ENCODE peak calls at places on chromosomes 1 and 21, in eight cellular contexts. G is SK-N-SH, A is progenitor cell of endocrine pancreas, L is hepatocyte, X is heart left ventricle, Y is ovary, N is WTC11, O is A549. H is an unnamed sample.

GRCh38 chr1:110535985-110536384 is 17.0 kb upstream of the KCNA10 start:
- DNase-seq in X (no peak), N (no peak), A (no peak), Y (no peak), O (no peak), G (no peak), L (no peak), H (no peak)

GRCh38 chr21:26964379-26964778 is 2.5 kb downstream of the ADAMTS5 start:
- DNase-seq in L (no peak), X (peak), N (peak), O (no peak), A (no peak), Y (peak), G (no peak), H (no peak)

GRCh38 chr1:86218859-86219258 is 62.3 kb upstream of the COL24A1 start:
- DNase-seq in Y (no peak), X (no peak), N (no peak), O (no peak), L (no peak), A (no peak), G (no peak), H (no peak)

GRCh38 chr1:219713981-219714381 is 101.1 kb upstream of the ZC3H11B start:
- DNase-seq in G (no peak), N (no peak), Y (no peak), L (no peak), O (no peak), A (no peak), X (no peak), H (no peak)

GRCh38 chr1:201363455-201363854 is 14.0 kb downstream of the TNNT2 start:
- DNase-seq in X (peak), O (no peak), G (no peak), A (no peak), Y (no peak), N (no peak), L (no peak), H (no peak)

GRCh38 chr1:18575620-18576019 is 55.0 kb upstream of the PAX7 start:
- DNase-seq in A (peak), X (peak), N (peak), Y (peak), L (peak), O (no peak), G (peak), H (peak)

GRCh38 chr1:26570287-26570686 is 40.7 kb downstream of the RPS6KA1 start:
- DNase-seq in Y (no peak), A (no peak), N (no peak), O (no peak), X (no peak), G (no peak), L (no peak), H (no peak)

GRCh38 chr1:205301220-205301821 is 20.2 kb downstream of the NUAK2 start:
- DNase-seq in G (no peak), X (no peak), Y (peak), A (peak), N (peak), O (peak), L (peak), H (peak)

GRCh38 chr1:230561570-230561969 is 80.7 kb upstream of the COG2 start:
- DNase-seq in G (no peak), A (no peak), Y (no peak), L (no peak), O (no peak), N (no peak), X (no peak), H (no peak)

GRCh38 chr1:207891148-207891547 is 19.8 kb downstream of the CD34 start:
- DNase-seq in X (no peak), Y (no peak), G (no peak), L (no peak), O (no peak), A (no peak), N (no peak), H (no peak)

GRCh38 chr1:157377216-157377821 is 175.0 kb downstream of the FCRL5 start:
- DNase-seq in A (peak), Y (no peak), N (peak), X (no peak), G (peak), O (peak), L (peak), H (peak)

GRCh38 chr1:44084998-44085675 is 33.5 kb upstream of the KLF17 start:
- DNase-seq in Y (no peak), L (no peak), N (no peak), X (no peak), O (peak), G (no peak), A (no peak), H (peak)

GRCh38 chr1:36557041-36558000 is 74.6 kb upstream of the CSF3R start:
- DNase-seq in Y (no peak), G (no peak), X (no peak), O (no peak), N (no peak), L (no peak), A (no peak), H (no peak)

GRCh38 chr1:83834621-83835264 is 164.2 kb downstream of the TTLL7 start:
- DNase-seq in L (no peak), N (no peak), Y (no peak), G (no peak), O (no peak), X (no peak), A (no peak), H (no peak)

DNA sequence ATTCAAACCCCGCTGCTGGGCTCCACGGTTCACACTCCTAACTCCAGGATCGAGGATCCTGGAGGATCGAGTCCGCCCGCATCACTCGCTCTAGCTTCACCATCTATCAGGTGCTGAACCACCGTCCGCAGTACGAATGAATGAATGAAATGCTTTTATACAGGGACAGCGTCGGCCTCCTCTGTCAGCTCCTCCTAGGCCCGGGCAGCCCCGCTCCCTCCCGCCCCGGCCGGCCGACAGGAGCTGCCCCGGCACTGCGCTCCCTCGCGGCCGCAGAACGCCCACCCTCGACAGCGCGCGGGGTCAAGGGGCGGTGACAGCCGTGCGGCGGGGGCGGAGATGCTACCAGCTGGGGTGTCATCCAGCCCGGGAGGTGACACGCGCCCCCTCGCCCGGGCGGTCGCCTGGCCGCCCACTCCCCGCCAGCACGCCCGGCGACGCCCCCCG is 520 bp downstream of the ZBTB17 start:
- DNase-seq in G (peak), Y (no peak), O (peak), L (peak), A (peak), X (peak), N (peak), H (peak)
- TF ChIP-seq CTCF in G (peak), Y (no peak), O (peak), L (peak), A (peak), X (no peak), N (no peak), H (no peak)

GRCh38 chr1:246687002-246687401 is 37.2 kb upstream of the SCCPDH start:
- DNase-seq in X (no peak), G (no peak), A (no peak), Y (no peak), L (no peak), O (no peak), N (peak), H (no peak)
- TF ChIP-seq CTCF in X (no peak), G (no peak), A (peak), Y (no peak), L (no peak), O (no peak), N (no peak), H (no peak)

DNA sequence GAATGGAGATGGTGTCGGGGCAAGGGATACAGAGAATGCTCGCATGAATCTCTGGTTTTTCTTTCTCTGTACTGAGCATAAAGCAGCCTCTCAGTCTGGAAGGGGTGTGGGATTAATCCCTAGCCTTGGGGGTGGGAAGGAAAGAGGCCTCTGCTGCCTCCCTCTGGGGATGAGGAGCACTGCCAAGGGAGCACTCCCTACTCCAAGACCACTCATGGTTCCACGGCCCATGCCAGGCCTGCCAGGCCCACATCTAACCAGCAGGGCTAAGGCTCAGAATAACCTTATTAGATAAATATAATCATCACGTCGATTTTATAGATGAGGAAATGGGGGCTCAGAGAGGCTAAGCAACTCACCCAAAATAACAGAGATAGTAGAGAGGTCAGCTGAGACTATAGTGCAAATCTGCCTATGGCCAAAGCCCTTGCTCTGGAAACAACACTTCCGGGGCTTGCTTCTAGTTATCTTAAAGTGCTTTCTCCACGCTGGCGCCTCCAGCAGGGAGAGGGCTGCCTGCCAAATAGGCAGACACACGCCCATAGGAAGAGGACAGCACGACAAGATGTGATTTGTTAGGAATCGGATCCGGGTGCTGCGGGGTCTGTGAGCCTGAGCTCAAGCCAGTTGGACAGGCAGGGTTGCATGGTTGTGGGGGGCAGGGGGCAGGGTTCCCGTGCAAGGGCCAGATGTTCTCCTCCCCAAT is 522 bp downstream of the TEX35 start:
- DNase-seq in Y (no peak), X (peak), L (no peak), N (peak), O (no peak), A (no peak), G (no peak), H (no peak)
- TF ChIP-seq CTCF in Y (no peak), X (peak), L (no peak), N (no peak), O (no peak), A (no peak), G (peak), H (no peak)

GRCh38 chr21:28193189-28193588 is 799.5 kb downstream of the LTN1 start:
- DNase-seq in A (no peak), L (no peak), O (no peak), G (no peak), Y (no peak), N (peak), X (no peak), H (no peak)
- TF ChIP-seq CTCF in A (no peak), L (no peak), O (no peak), G (no peak), Y (no peak), N (no peak), X (no peak), H (no peak)

GRCh38 chr1:42924249-42925131 is 34.2 kb downstream of the SLC2A1 start:
- DNase-seq in A (peak), O (peak), X (peak), L (peak), Y (peak), G (peak), N (peak), H (peak)
- TF ChIP-seq CTCF in A (peak), O (no peak), X (peak), L (peak), Y (no peak), G (peak), N (no peak), H (no peak)

GRCh38 chr1:23177438-23178380 is 9.1 kb upstream of the LUZP1 start:
- DNase-seq in L (peak), O (peak), A (peak), X (peak), N (peak), Y (peak), G (peak), H (peak)
- TF ChIP-seq CTCF in L (peak), O (no peak), A (peak), X (peak), N (no peak), Y (peak), G (no peak), H (no peak)

GRCh38 chr1:94612081-94612480 is 70.5 kb upstream of the F3 start:
- DNase-seq in X (no peak), L (peak), O (no peak), G (no peak), Y (no peak), A (no peak), N (no peak), H (no peak)

GRCh38 chr1:94612555-94613204 is 71.1 kb upstream of the F3 start:
- DNase-seq in O (no peak), Y (no peak), G (no peak), N (no peak), L (no peak), X (no peak), A (no peak), H (no peak)

GRCh38 chr1:94614980-94615379 is 73.4 kb upstream of the F3 start:
- DNase-seq in N (no peak), Y (no peak), X (no peak), A (no peak), G (no peak), L (no peak), O (no peak), H (no peak)

GRCh38 chr1:94616503-94616902 is 74.9 kb upstream of the F3 start:
- DNase-seq in A (no peak), Y (no peak), G (no peak), N (no peak), X (no peak), L (no peak), O (no peak), H (no peak)

DNA sequence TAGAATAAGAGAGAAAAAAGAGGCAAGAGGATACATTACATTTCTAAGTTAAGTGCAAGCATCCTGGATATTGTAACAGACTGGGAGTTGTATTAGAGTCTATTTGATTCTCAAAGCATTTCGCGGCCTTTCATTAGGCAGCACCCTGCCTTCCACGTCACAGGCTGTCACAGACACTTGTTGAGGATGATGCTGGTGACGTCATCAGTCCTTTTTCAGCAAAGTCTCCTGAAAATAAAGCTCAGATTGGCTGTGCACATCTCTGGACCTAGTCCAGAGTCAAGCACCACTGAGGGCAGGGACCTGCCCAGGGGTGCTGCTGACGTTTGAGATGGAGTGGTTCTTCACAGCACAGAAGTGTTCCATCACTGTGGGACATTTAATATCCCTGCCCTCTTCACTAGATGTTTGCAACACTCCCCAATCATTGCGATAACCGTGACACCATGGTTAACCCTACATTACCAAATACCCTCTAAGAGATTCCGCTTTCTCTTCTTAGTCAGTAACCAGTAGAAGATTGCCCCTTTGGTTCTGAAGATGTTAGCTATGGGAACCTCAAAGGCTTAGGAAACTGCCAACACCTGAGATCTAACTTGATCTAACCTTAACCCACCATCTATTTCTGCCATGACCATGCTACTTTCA is 72.7 kb upstream of the F3 start:
- DNase-seq in Y (no peak), A (no peak), N (no peak), G (no peak), L (no peak), O (no peak), X (no peak), H (no peak)
- TF ChIP-seq CTCF in Y (no peak), A (no peak), N (no peak), G (no peak), L (no peak), O (no peak), X (no peak), H (no peak)

DNA sequence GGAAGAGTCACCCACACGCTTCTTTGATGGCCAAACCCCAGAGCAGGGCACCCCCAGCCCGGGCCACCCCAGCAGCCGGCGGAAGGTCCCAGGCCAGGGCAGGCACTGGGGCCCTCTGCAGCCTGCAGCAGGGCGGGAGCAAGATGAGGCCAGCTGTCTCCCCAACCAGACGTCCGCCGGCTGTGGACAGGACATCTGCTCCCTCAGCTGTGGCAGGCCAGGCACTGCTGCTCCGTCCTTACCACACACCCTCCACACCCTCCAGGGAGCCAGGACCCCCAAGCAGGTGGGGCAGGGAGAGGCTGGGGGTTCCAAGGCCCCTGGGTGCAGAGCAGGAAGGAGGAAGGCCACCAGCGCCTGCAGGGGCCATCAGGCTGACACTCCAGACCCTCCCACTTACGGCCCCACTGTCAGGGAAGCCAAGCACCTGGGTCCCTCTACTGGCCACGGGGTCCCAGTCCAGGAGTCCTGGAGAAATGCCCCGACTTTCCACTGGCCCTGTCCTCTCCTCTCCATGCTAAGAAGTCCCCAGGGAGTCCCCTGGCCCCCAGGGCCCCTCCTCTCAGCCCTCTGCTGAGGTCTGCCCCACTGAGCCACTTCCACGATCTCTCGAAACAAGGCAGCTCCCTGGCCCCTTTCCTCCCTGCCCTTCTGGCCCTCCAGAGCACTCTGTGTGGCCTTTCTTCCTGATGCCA is 5.6 kb downstream of the WNT9A start:
- DNase-seq in O (no peak), G (peak), A (peak), L (no peak), Y (peak), N (no peak), X (no peak), H (no peak)
- TF ChIP-seq CTCF in O (no peak), G (no peak), A (peak), L (no peak), Y (no peak), N (no peak), X (no peak), H (no peak)

GRCh38 chr1:32068891-32069590 is 3.7 kb upstream of the TMEM39B start:
- DNase-seq in Y (no peak), N (no peak), L (no peak), G (no peak), X (no peak), A (no peak), O (no peak), H (no peak)

GRCh38 chr1:32074841-32075240 is 2.1 kb downstream of the TMEM39B start:
- DNase-seq in X (no peak), Y (no peak), N (no peak), O (no peak), L (no peak), A (no peak), G (no peak), H (no peak)

GRCh38 chr1:32073387-32074229 is 869 bp downstream of the TMEM39B start:
- DNase-seq in L (no peak), N (no peak), O (no peak), G (no peak), A (no peak), Y (no peak), X (no peak), H (no peak)

GRCh38 chr1:32071758-32072621 is 749 bp upstream of the TMEM39B start:
- DNase-seq in N (no peak), A (no peak), Y (no peak), X (no peak), L (peak), O (no peak), G (no peak), H (no peak)

GRCh38 chr1:32072622-32073386 is at the start of gene TMEM39B:
- DNase-seq in O (peak), X (peak), Y (peak), G (peak), A (peak), L (peak), N (peak), H (peak)
- TF ChIP-seq CTCF in O (no peak), X (peak), Y (peak), G (no peak), A (no peak), L (no peak), N (no peak), H (no peak)

H was measured in Calu3.